ENCODE peak calls at places on chromosomes 3 and 15, in four cellular contexts. U, Z, B and M are unnamed samples.

GRCh38 chr3:171935261-171936123 is 92.3 kb downstream of the TMEM212 start:
- DNase-seq in U (peak; percentile 18), Z (peak; percentile 39), B (no peak), M (no peak)

GRCh38 chr3:151037746-151038145 is 47.7 kb upstream of the MED12L start:
- DNase-seq in U (peak; percentile 41), Z (no peak), B (no peak), M (no peak)

GRCh38 chr3:8509961-8510360 is 8.3 kb downstream of the LMCD1 start:
- DNase-seq in U (peak; percentile 68), Z (no peak), B (no peak), M (no peak)

GRCh38 chr3:164370970-164371369 is 707.3 kb downstream of the SI start:
- DNase-seq in U (no peak), Z (no peak), B (no peak), M (no peak)

GRCh38 chr3:55751730-55752129 is 264.6 kb upstream of the WNT5A start:
- DNase-seq in U (no peak), Z (no peak), B (no peak), M (no peak)

GRCh38 chr15:50873935-50874353 is 34.5 kb upstream of the AP4E1 start:
- DNase-seq in U (no peak), Z (no peak), B (no peak), M (peak; percentile 25)

GRCh38 chr15:48330855-48331795 is at the start of gene DUT:
- DNase-seq in U (peak; percentile 76), Z (peak; percentile 59), B (peak; percentile 39), M (peak; percentile 40)

GRCh38 chr3:48306860-48307530 is 26.5 kb downstream of the SPINK8 start:
- DNase-seq in U (no peak), Z (no peak), B (no peak), M (no peak)

GRCh38 chr15:87712211-87712610 is 544.3 kb downstream of the NTRK3 start:
- DNase-seq in U (no peak), Z (no peak), B (no peak), M (no peak)

GRCh38 chr15:51775967-51776816 is 24.8 kb downstream of the TMOD2 start:
- DNase-seq in U (peak; percentile 77), Z (peak; percentile 60), B (peak; percentile 30), M (peak; percentile 58)

GRCh38 chr15:58515807-58516206 is 84.0 kb downstream of the LIPC start:
- DNase-seq in U (no peak), Z (no peak), B (peak; percentile 20), M (no peak)

GRCh38 chr3:40842714-40843113 is 318.0 kb downstream of the ZNF621 start:
- DNase-seq in U (no peak), Z (no peak), B (no peak), M (no peak)

GRCh38 chr3:172367205-172368105 is 80.8 kb downstream of the GHSR start:
- DNase-seq in U (no peak), Z (no peak), B (no peak), M (no peak)

GRCh38 chr3:71103430-71103881 is 480.1 kb downstream of the FOXP1 start:
- DNase-seq in U (no peak), Z (no peak), B (no peak), M (peak; percentile 40)

GRCh38 chr15:40249477-40250303 is 10.8 kb downstream of the PAK6 start:
- DNase-seq in U (no peak), Z (no peak), B (no peak), M (no peak)

GRCh38 chr15:100096700-100097099 is 245.1 kb downstream of the ADAMTS17 start:
- DNase-seq in U (no peak), Z (no peak), B (no peak), M (no peak)

GRCh38 chr3:186261638-186262037 is 100.4 kb downstream of the DGKG start:
- DNase-seq in U (no peak), Z (peak; percentile 29), B (no peak), M (no peak)

GRCh38 chr15:59751552-59752413 is 62.7 kb upstream of the BNIP2 start:
- DNase-seq in U (peak; percentile 52), Z (peak; percentile 24), B (no peak), M (peak; percentile 11)

GRCh38 chr15:80984856-80985255 is 4.8 kb downstream of the MESD start:
- DNase-seq in U (no peak), Z (no peak), B (no peak), M (no peak)

GRCh38 chr15:81113861-81114261 is 20.2 kb upstream of the CFAP161 start:
- DNase-seq in U (no peak), Z (no peak), B (no peak), M (no peak)

GRCh38 chr15:60476713-60477112 is 2.2 kb downstream of the ICE2 start:
- DNase-seq in U (no peak), Z (no peak), B (no peak), M (peak; percentile 71)

GRCh38 chr3:13504161-13504831 is 24.2 kb downstream of the HDAC11 start:
- DNase-seq in U (no peak), Z (no peak), B (no peak), M (no peak)

GRCh38 chr3:23002846-23003800 is 200.0 kb upstream of the UBE2E2 start:
- DNase-seq in U (no peak), Z (no peak), B (no peak), M (no peak)

GRCh38 chr15:78429477-78429876 is 8.5 kb upstream of the IREB2 start:
- DNase-seq in U (no peak), Z (no peak), B (no peak), M (peak; percentile 47)

GRCh38 chr3:70861234-70861633 is 548.8 kb upstream of the MDFIC2 start:
- DNase-seq in U (no peak), Z (no peak), B (no peak), M (no peak)

GRCh38 chr15:89329329-89330084 is 5.1 kb downstream of the POLG start:
- DNase-seq in U (no peak), Z (no peak), B (no peak), M (no peak)

GRCh38 chr3:74614133-74614967 is at the start of gene CNTN3:
- DNase-seq in U (no peak), Z (no peak), B (no peak), M (no peak)

GRCh38 chr3:29494305-29495036 is 213.6 kb downstream of the RBMS3 start:
- DNase-seq in U (no peak), Z (no peak), B (no peak), M (no peak)

GRCh38 chr3:126431103-126431534 is 36.4 kb downstream of the CFAP100 start:
- DNase-seq in U (no peak), Z (no peak), B (peak; percentile 59), M (no peak)

GRCh38 chr15:57746752-57747151 is 40.2 kb downstream of the POLR2M start:
- DNase-seq in U (no peak), Z (no peak), B (no peak), M (no peak)

GRCh38 chr3:113847664-113848461 is 9.3 kb downstream of the GRAMD1C start:
- DNase-seq in U (no peak), Z (no peak), B (no peak), M (no peak)

GRCh38 chr3:45753095-45753494 is 43.2 kb downstream of the SLC6A20 start:
- DNase-seq in U (no peak), Z (no peak), B (no peak), M (no peak)

GRCh38 chr3:115834068-115834467 is 210.8 kb downstream of the GAP43 start:
- DNase-seq in U (no peak), Z (no peak), B (no peak), M (no peak)
- TF ChIP-seq CHD4 in U (no peak), Z (no peak), B (no peak), M (no peak)

DNA sequence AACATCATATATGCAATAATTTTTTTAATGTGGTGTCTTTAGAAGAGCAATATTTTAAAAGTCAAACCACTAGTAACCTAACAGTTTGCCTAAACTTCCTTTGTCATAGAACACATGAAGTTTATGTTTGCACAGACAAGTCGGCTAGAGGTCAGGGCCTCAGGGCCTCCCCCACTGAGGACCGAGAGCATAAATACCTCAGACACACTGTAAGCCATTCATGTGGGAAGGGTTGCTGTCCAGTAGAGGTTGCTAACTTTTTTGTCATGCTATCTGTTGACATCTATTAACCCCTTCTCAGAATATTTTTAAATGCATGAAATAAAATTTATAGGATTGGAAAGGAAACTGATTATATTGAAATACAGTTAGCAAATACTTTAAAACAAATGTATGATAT is 33.3 kb upstream of the CPB1 start:
- DNase-seq in U (peak; percentile 44), Z (no peak), B (no peak), M (peak; percentile 78)
- TF ChIP-seq CHD4 in U (no peak), Z (no peak), B (no peak), M (no peak)

DNA sequence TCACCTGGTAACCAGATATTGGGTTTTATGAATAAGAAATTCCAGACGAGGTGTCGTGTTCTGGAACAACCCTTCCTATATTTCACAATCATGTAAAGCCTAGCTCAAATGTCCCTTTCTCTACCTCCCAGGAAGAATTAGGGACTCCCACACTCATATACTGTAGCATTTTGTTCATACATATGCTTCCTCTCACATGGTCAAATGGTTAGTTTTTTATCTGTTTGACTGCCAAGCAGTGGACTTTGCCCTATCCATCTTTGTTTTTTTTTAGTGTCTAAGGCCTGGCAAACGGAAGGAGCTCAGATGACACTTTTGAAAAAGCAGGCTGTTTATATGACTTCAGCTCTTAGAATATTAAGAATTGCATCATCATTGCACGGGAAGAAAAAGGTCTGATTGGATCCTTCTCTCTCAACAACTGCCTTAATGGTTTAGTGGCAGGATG is 326.7 kb upstream of the TBL1XR1 start:
- DNase-seq in U (peak; percentile 54), Z (no peak), B (no peak), M (peak; percentile 88)
- TF ChIP-seq CHD4 in U (no peak), Z (no peak), B (no peak), M (no peak)

GRCh38 chr3:170419301-170420087 is 826 bp downstream of the CLDN11 start:
- DNase-seq in U (no peak), Z (no peak), B (no peak), M (no peak)
- TF ChIP-seq CHD4 in U (no peak), Z (no peak), B (no peak), M (no peak)

GRCh38 chr3:94967196-94967595 is 904.3 kb downstream of the NSUN3 start:
- DNase-seq in U (no peak), Z (no peak), B (no peak), M (no peak)

GRCh38 chr3:94965867-94966471 is 903.1 kb downstream of the NSUN3 start:
- DNase-seq in U (no peak), Z (no peak), B (no peak), M (no peak)

GRCh38 chr3:94961423-94962100 is 898.7 kb downstream of the NSUN3 start:
- DNase-seq in U (no peak), Z (no peak), B (no peak), M (no peak)
- TF ChIP-seq CHD4 in U (no peak), Z (no peak), B (no peak), M (no peak)

GRCh38 chr3:14846481-14846880 is 27.7 kb downstream of the FGD5 start:
- DNase-seq in U (no peak), Z (no peak), B (no peak), M (no peak)
- TF ChIP-seq CHD4 in U (no peak), Z (no peak), B (no peak), M (no peak)